ENCODE peak calls at places on chromosome 7, in eight cellular contexts. R is mucosa of descending colon; F is CD4-positive, CD25-positive, alpha-beta regulatory T cell; U is fibroblast of lung; Y is HAP-1; A is cardiac muscle cell; S is SK-N-SH; Q is GM23248. X is an unnamed sample.

GRCh38 chr7:69399038-69399800 is 199.1 kb upstream of the AUTS2 start:
- DNase-seq in Y (no peak), Q (peak; percentile 87), A (peak; percentile 22), S (peak; percentile 42), F (no peak), R (no peak), U (peak; percentile 75), X (no peak)

GRCh38 chr7:75727881-75728592 is 10.7 kb downstream of the HIP1 start:
- DNase-seq in Q (peak; percentile 31), F (peak; percentile 34), R (peak; percentile 96), U (peak; percentile 88), Y (no peak), S (no peak), A (peak; percentile 62), X (peak; percentile 38)

GRCh38 chr7:22845221-22845844 is 22.7 kb upstream of the TOMM7 start:
- DNase-seq in Q (peak; percentile 53), A (no peak), F (no peak), Y (no peak), U (peak; percentile 93), S (no peak), R (no peak), X (no peak)

GRCh38 chr7:143049380-143049779 is 2.8 kb upstream of the OR6V1 start:
- DNase-seq in U (no peak), A (peak; percentile 20), R (no peak), Q (no peak), F (no peak), S (no peak), Y (no peak), X (no peak)

GRCh38 chr7:13908667-13909382 is 80.6 kb downstream of the ETV1 start:
- DNase-seq in A (no peak), Q (peak; percentile 11), Y (no peak), F (peak; percentile 4), R (no peak), S (no peak), U (no peak), X (no peak)

GRCh38 chr7:147803151-147803550 is 787.4 kb upstream of the C7orf33 start:
- DNase-seq in Y (no peak), U (no peak), S (no peak), R (no peak), F (no peak), Q (no peak), A (no peak), X (no peak)

GRCh38 chr7:32539917-32540544 is 44.7 kb downstream of the AVL9 start:
- DNase-seq in S (no peak), F (no peak), R (no peak), A (peak; percentile 14), Y (no peak), U (peak; percentile 17), Q (peak; percentile 14), X (no peak)

GRCh38 chr7:142303650-142304049 is 45.8 kb upstream of the PRSS58 start:
- DNase-seq in A (no peak), S (peak; percentile 23), R (peak; percentile 8), Q (peak; percentile 28), Y (no peak), U (no peak), F (peak; percentile 45), X (no peak)

GRCh38 chr7:47816647-47817046 is 131.6 kb downstream of the PKD1L1 start:
- DNase-seq in R (no peak), Q (peak; percentile 89), Y (no peak), U (peak; percentile 83), A (no peak), F (no peak), S (no peak), X (no peak)

GRCh38 chr7:97971120-97971989 is 18.6 kb downstream of the OCM2 start:
- DNase-seq in A (peak; percentile 25), S (peak; percentile 55), U (peak; percentile 39), Q (peak; percentile 45), R (peak; percentile 34), Y (peak; percentile 32), F (no peak), X (peak; percentile 4)

GRCh38 chr7:107208046-107208458 is 39.2 kb downstream of the HBP1 start:
- DNase-seq in U (no peak), A (peak; percentile 32), R (no peak), Y (no peak), F (no peak), S (no peak), Q (peak; percentile 51), X (no peak)

GRCh38 chr7:99628471-99629465 is 12.0 kb downstream of the ZSCAN25 start:
- DNase-seq in Q (no peak), F (no peak), Y (no peak), R (no peak), S (no peak), U (no peak), A (no peak), X (no peak)

GRCh38 chr7:151243045-151243349 is 5.5 kb downstream of the SMARCD3 start:
- DNase-seq in Q (no peak), F (no peak), A (no peak), R (no peak), U (no peak), Y (no peak), S (no peak), X (no peak)

GRCh38 chr7:151244871-151245346 is 3.6 kb downstream of the SMARCD3 start:
- DNase-seq in Y (peak; percentile 39), F (no peak), Q (no peak), R (no peak), S (peak; percentile 76), A (no peak), U (no peak), X (no peak)

GRCh38 chr7:151242181-151243044 is 6.1 kb downstream of the SMARCD3 start:
- DNase-seq in U (no peak), A (no peak), R (no peak), F (no peak), Y (no peak), S (no peak), Q (no peak), X (no peak)

GRCh38 chr7:151244156-151244870 is 4.2 kb downstream of the SMARCD3 start:
- DNase-seq in U (no peak), R (peak; percentile 72), F (peak; percentile 54), A (peak; percentile 64), Q (peak; percentile 68), Y (peak; percentile 76), S (peak; percentile 93), X (peak; percentile 41)

GRCh38 chr7:151243411-151244155 is 4.9 kb downstream of the SMARCD3 start:
- DNase-seq in U (no peak), F (peak; percentile 65), Y (peak; percentile 58), A (no peak), R (no peak), S (no peak), Q (no peak), X (peak; percentile 26)
- H3K4me1 ChIP-seq in U (peaks cover 24% of the 10 kb centered on the region), F (peaks cover 45% of the 10 kb centered on the region), Y (peaks cover 30% of the 10 kb centered on the region), A (peaks cover 25% of the 10 kb centered on the region), R (peaks cover 22% of the 10 kb centered on the region), S (peaks cover 31% of the 10 kb centered on the region), Q (peaks cover 4% of the 10 kb centered on the region), X (peaks cover 38% of the 10 kb centered on the region)

DNA sequence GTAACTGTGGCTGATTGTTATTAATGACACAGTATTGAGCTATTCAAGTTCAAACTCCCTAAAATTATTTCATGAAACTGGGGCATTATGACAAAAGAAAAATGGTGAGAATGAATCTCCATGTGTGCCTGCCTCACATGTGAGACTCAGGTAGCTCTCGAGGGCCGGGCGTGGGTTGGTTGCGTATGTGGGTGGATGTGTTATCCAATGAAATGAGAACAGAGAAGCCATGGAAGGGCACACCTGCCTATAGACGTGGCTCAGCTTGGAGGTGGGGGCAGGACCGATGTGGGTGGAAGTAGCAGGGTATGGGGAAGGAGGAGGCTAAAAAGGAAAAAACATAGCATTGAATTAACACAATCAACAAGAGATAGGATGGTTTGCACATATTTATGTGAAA is 96.5 kb downstream of the AOAH start:
- DNase-seq in U (no peak), Q (no peak), R (no peak), S (no peak), F (no peak), A (no peak), Y (no peak), X (no peak)
- H3K36me3 ChIP-seq in U (no peaks in the 10 kb centered on the region), Q (no peaks in the 10 kb centered on the region), R (no peaks in the 10 kb centered on the region), S (no peaks in the 10 kb centered on the region), F (no peaks in the 10 kb centered on the region), A (no peaks in the 10 kb centered on the region), Y (no peaks in the 10 kb centered on the region), X (no peaks in the 10 kb centered on the region)

DNA sequence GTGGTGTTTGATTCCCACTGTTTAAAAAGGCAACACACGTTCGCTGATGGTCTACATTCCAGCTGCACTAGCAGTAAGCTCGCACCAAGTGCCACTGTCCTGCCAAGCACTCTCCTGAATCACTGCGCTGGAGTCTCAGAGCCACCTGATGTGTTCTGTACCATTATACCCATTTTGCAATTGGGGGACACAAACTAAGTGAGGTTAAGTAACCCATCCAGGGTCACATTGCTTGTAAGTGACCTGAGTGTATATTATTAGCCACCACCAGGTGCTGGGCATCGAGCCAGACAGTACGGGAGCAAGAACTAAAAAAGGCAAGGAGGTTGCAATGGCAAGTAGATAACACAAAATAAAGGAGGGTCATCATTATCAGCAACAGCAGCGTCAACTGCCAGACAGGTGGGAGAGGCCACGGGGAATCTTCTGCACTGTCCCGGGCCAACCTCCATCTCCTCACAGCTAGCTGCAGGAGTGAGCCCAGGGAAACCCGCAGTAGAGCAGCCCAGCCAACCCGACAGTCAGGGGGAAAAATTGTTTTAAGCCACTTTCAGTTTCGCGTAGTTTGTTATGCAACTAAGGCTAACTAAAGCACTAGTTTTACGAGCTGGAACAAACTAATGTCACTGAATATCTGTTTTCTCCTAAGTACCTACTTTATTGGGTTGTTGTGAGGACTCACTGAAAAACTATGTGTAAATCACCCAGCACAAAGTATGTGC is 712 bp upstream of the CPVL start:
- DNase-seq in Q (peak; percentile 50), S (no peak), Y (peak; percentile 57), U (peak; percentile 8), R (peak; percentile 21), A (no peak), F (no peak), X (no peak)
- H3K4me3 ChIP-seq in Q (peak overlapping the region; percentile 0), S (no peak overlapping the region), Y (peak overlapping the region; percentile 63), U (no peak overlapping the region), R (no peak overlapping the region), A (peak overlapping the region; percentile 45), F (no peak overlapping the region), X (no peak overlapping the region)

GRCh38 chr7:155450828-155451521 is 7.0 kb upstream of the EN2 start:
- DNase-seq in R (no peak), F (no peak), Y (no peak), U (no peak), Q (no peak), S (peak; percentile 50), A (no peak), X (no peak)
- H3K4me1 ChIP-seq in R (no peaks in the 10 kb centered on the region), F (peaks cover 7% of the 10 kb centered on the region), Y (no peaks in the 10 kb centered on the region), U (no peaks in the 10 kb centered on the region), Q (no peaks in the 10 kb centered on the region), S (no peaks in the 10 kb centered on the region), A (no peaks in the 10 kb centered on the region), X (peaks cover 7% of the 10 kb centered on the region)